ENCODE peak calls at places on chromosomes 5 and 9, in four cellular contexts. V is naive thymus-derived CD4-positive, alpha-beta T cell; N is stimulated activated CD8-positive, alpha-beta memory T cell treated with anti-CD3 and anti-CD28 coated beads, Interleukin-2, amount 100 ng/mL, for 1 hour; H is lower lobe of right lung. Q is an unnamed sample.

GRCh38 chr5:138603521-138603920 is 28.3 kb upstream of the HSPA9 start:
- DNase-seq in V (peak; percentile 32), N (no peak), H (no peak), Q (no peak)

GRCh38 chr5:32083981-32084430 is 90.1 kb downstream of the GOLPH3 start:
- DNase-seq in N (no peak), V (no peak), H (no peak), Q (peak; percentile 57)

GRCh38 chr5:68333649-68334549 is 118.3 kb downstream of the PIK3R1 start:
- DNase-seq in V (no peak), N (no peak), H (no peak), Q (no peak)

GRCh38 chr5:31632460-31632859 is 6.5 kb upstream of the PDZD2 start:
- DNase-seq in H (no peak), V (no peak), N (no peak), Q (no peak)

GRCh38 chr5:109315245-109315644 is 94.5 kb downstream of the PJA2 start:
- DNase-seq in V (no peak), H (no peak), N (no peak), Q (no peak)

GRCh38 chr5:144812770-144813169 is 642.1 kb downstream of the KCTD16 start:
- DNase-seq in N (no peak), V (no peak), H (no peak), Q (no peak)

GRCh38 chr5:171774418-171774817 is 11.2 kb upstream of the SMIM23 start:
- DNase-seq in V (no peak), N (no peak), H (no peak), Q (no peak)

GRCh38 chr5:13821366-13821765 is 123.1 kb downstream of the DNAH5 start:
- DNase-seq in N (no peak), V (no peak), H (no peak), Q (no peak)

GRCh38 chr9:124852829-124853531 is at the start of gene WDR38:
- DNase-seq in V (peak; percentile 86), N (peak; percentile 61), H (peak; percentile 85), Q (peak; percentile 91)

GRCh38 chr9:37669232-37669631 is 18.5 kb downstream of the FRMPD1 start:
- DNase-seq in N (no peak), H (no peak), V (no peak), Q (no peak)

GRCh38 chr5:78648359-78649219 is at the start of gene LHFPL2:
- DNase-seq in H (peak; percentile 79), N (no peak), V (peak; percentile 44), Q (peak; percentile 87)

GRCh38 chr9:133609311-133610098 is at the start of gene FAM163B:
- DNase-seq in H (peak; percentile 45), N (no peak), V (peak; percentile 63), Q (no peak)

GRCh38 chr9:83583151-83584014 is 39.6 kb upstream of the IDNK start:
- DNase-seq in V (no peak), N (no peak), H (no peak), Q (no peak)

GRCh38 chr9:106700676-106701075 is 162.3 kb upstream of the ZNF462 start:
- DNase-seq in H (no peak), V (no peak), N (no peak), Q (no peak)

GRCh38 chr5:34847056-34847455 is 8.1 kb downstream of the TTC23L start:
- DNase-seq in V (no peak), N (no peak), H (no peak), Q (no peak)

GRCh38 chr9:130900701-130901497 is 4.3 kb upstream of the QRFP start:
- DNase-seq in V (no peak), N (no peak), H (no peak), Q (no peak)

GRCh38 chr5:57780306-57780958 is 297.8 kb upstream of the ACTBL2 start:
- DNase-seq in H (peak; percentile 39), N (no peak), V (no peak), Q (peak; percentile 38)

GRCh38 chr9:133962341-133962740 is 29.8 kb downstream of the VAV2 start:
- DNase-seq in V (no peak), H (peak; percentile 22), N (no peak), Q (peak; percentile 19)

GRCh38 chr5:133981714-133982113 is 13.3 kb upstream of the C5orf15 start:
- DNase-seq in N (no peak), V (no peak), H (no peak), Q (no peak)

GRCh38 chr5:170571885-170572284 is 68.1 kb downstream of the KCNIP1 start:
- DNase-seq in N (no peak), H (no peak), V (no peak), Q (no peak)

GRCh38 chr5:97838214-97838613 is 655.2 kb upstream of the RIOK2 start:
- DNase-seq in N (no peak), V (no peak), H (no peak), Q (no peak)

GRCh38 chr9:33351547-33351946 is 50.8 kb downstream of the AQP7 start:
- DNase-seq in V (no peak), N (no peak), H (no peak), Q (no peak)

GRCh38 chr5:52657231-52657645 is 130.5 kb upstream of the ITGA1 start:
- DNase-seq in N (no peak), H (no peak), V (no peak), Q (no peak)

GRCh38 chr9:133050781-133051180 is 11.0 kb upstream of the CEL start:
- DNase-seq in N (no peak), V (no peak), H (no peak), Q (no peak)

GRCh38 chr5:55276771-55277170 is 30.7 kb downstream of the DHX29 start:
- DNase-seq in N (no peak), H (no peak), V (no peak), Q (no peak)

GRCh38 chr5:113255579-113256210 is 179.1 kb downstream of the TSSK1B start:
- DNase-seq in H (no peak), N (no peak), V (no peak), Q (no peak)

GRCh38 chr5:22539756-22540155 is 313.4 kb downstream of the CDH12 start:
- DNase-seq in N (no peak), H (no peak), V (no peak), Q (no peak)

GRCh38 chr5:35171108-35171507 is 59.2 kb downstream of the PRLR start:
- DNase-seq in N (no peak), V (no peak), H (no peak), Q (no peak)

GRCh38 chr9:79256691-79257213 is 315.0 kb upstream of the TLE4 start:
- DNase-seq in N (no peak), V (no peak), H (no peak), Q (no peak)

GRCh38 chr9:37410969-37411785 is 11.3 kb upstream of the GRHPR start:
- DNase-seq in N (no peak), V (peak; percentile 29), H (no peak), Q (no peak)

GRCh38 chr9:131432597-131433301 is 38.9 kb downstream of the PRRC2B start:
- DNase-seq in V (no peak), N (no peak), H (no peak), Q (no peak)

GRCh38 chr5:94994465-94994996 is 290.4 kb downstream of the MCTP1 start:
- DNase-seq in H (no peak), V (no peak), N (no peak), Q (no peak)